ENCODE peak calls at places on chromosomes 13 and 19, in seven cellular contexts. U is fibroblast of the conjunctiva; S is ELR; O is activated T-cell treated with anti-CD3 and anti-CD28 coated beads, Interleukin-2, amount 50 U/mL, for 24 hours; K is PC-3; W is NCI-H2081 treated with DMSO at 0.1 percent for 48 hours; Y is T-cell. A is an unnamed sample.

GRCh38 chr19:34220472-34221063 is 33.8 kb upstream of the GARRE1 start:
- DNase-seq in U (peak), S (peak), O (peak), K (peak), W (peak), Y (peak), A (peak)

GRCh38 chr13:53301449-53301848 is 272.8 kb downstream of the OLFM4 start:
- DNase-seq in U (no peak), S (no peak), O (no peak), K (no peak), W (no peak), Y (no peak), A (no peak)

GRCh38 chr13:36297259-36297599 is 385 bp downstream of the CCDC169 start:
- DNase-seq in U (no peak), S (peak), O (no peak), K (peak), W (no peak), Y (no peak), A (no peak)

GRCh38 chr19:19062454-19063182 is 1.2 kb upstream of the SLC25A42 start:
- DNase-seq in U (no peak), S (peak), O (peak), K (peak), W (no peak), Y (no peak), A (no peak)

GRCh38 chr13:42819712-42820111 is 38.3 kb downstream of the FAM216B start:
- DNase-seq in U (no peak), S (no peak), O (no peak), K (no peak), W (no peak), Y (no peak), A (no peak)

GRCh38 chr13:33271759-33272158 is 13.8 kb downstream of the STARD13 start:
- DNase-seq in U (no peak), S (no peak), O (no peak), K (no peak), W (no peak), Y (no peak), A (no peak)

GRCh38 chr13:31967155-31967554 is 64.4 kb upstream of the FRY start:
- DNase-seq in U (no peak), S (peak), O (no peak), K (no peak), W (no peak), Y (no peak), A (no peak)

GRCh38 chr13:73657821-73658540 is 476.2 kb downstream of the KLF12 start:
- DNase-seq in U (peak), S (peak), O (no peak), K (no peak), W (peak), Y (no peak), A (no peak)

GRCh38 chr13:28488376-28489005 is 6.4 kb downstream of the FLT1 start:
- DNase-seq in U (no peak), S (peak), O (no peak), K (no peak), W (no peak), Y (no peak), A (no peak)

GRCh38 chr13:37701306-37701705 is 102.7 kb upstream of the POSTN start:
- DNase-seq in U (no peak), S (peak), O (no peak), K (no peak), W (no peak), Y (no peak), A (no peak)

GRCh38 chr13:73224708-73225107 is 165.9 kb downstream of the KLF5 start:
- DNase-seq in U (no peak), S (no peak), O (no peak), K (peak), W (no peak), Y (no peak), A (no peak)

GRCh38 chr19:1122021-1122971 is 18.5 kb downstream of the GPX4 start:
- DNase-seq in U (no peak), S (no peak), O (no peak), K (no peak), W (no peak), Y (no peak), A (no peak)

GRCh38 chr13:110232146-110232545 is 74.8 kb downstream of the COL4A1 start:
- DNase-seq in U (no peak), S (no peak), O (no peak), K (no peak), W (no peak), Y (no peak), A (no peak)

GRCh38 chr19:40576181-40576584 is 490 bp upstream of the SHKBP1 start:
- DNase-seq in U (no peak), S (no peak), O (no peak), K (no peak), W (no peak), Y (no peak), A (peak)

GRCh38 chr13:30133554-30133912 is 173.8 kb downstream of the KATNAL1 start:
- DNase-seq in U (no peak), S (no peak), O (no peak), K (no peak), W (no peak), Y (no peak), A (no peak)

GRCh38 chr13:109494955-109495354 is 291.4 kb downstream of the IRS2 start:
- DNase-seq in U (peak), S (peak), O (no peak), K (peak), W (no peak), Y (no peak), A (no peak)

GRCh38 chr19:7851623-7852500 is 21.8 kb downstream of the EVI5L start:
- DNase-seq in U (no peak), S (no peak), O (no peak), K (no peak), W (no peak), Y (no peak), A (no peak)

GRCh38 chr19:48292798-48293197 is 22.9 kb downstream of the ZNF114 start:
- DNase-seq in U (no peak), S (peak), O (no peak), K (peak), W (no peak), Y (no peak), A (no peak)

GRCh38 chr19:39237200-39238184 is 7.3 kb downstream of the IFNL3 start:
- DNase-seq in U (no peak), S (peak), O (peak), K (peak), W (no peak), Y (peak), A (peak)

GRCh38 chr13:110546933-110547332 is 14.6 kb downstream of the RAB20 start:
- DNase-seq in U (peak), S (peak), O (no peak), K (peak), W (no peak), Y (no peak), A (no peak)

GRCh38 chr13:94329754-94330551 is 149.5 kb downstream of the DCT start:
- DNase-seq in U (peak), S (peak), O (no peak), K (peak), W (no peak), Y (no peak), A (no peak)

GRCh38 chr13:93418398-93418797 is 191.8 kb downstream of the GPC6 start:
- DNase-seq in U (no peak), S (no peak), O (no peak), K (no peak), W (no peak), Y (no peak), A (no peak)

GRCh38 chr13:98910501-98910951 is 67.3 kb downstream of the DOCK9 start:
- DNase-seq in U (no peak), S (peak), O (peak), K (peak), W (no peak), Y (peak), A (peak)

GRCh38 chr19:11964496-11964857 is 363 bp upstream of the ZNF763 start:
- DNase-seq in U (no peak), S (no peak), O (no peak), K (no peak), W (no peak), Y (no peak), A (no peak)

GRCh38 chr19:13502231-13502630 is 4.0 kb downstream of the CACNA1A start:
- DNase-seq in U (no peak), S (no peak), O (no peak), K (no peak), W (no peak), Y (no peak), A (no peak)